ENCODE peak calls at places on chromosomes 2 and 18, in seven cellular contexts. V is IMR-90, U is breast epithelium, H is colonic mucosa, E is SK-N-SH, D is mammary epithelial cell, B is psoas muscle. X is an unnamed sample.

GRCh38 chr18:55592106-55592505 is 4.1 kb upstream of the TCF4 start:
- DNase-seq in V (no peak), H (no peak), E (no peak), U (no peak), B (no peak), D (peak; percentile 16), X (no peak)

GRCh38 chr2:46814160-46814559 is 101.4 kb downstream of the MCFD2 start:
- DNase-seq in H (peak; percentile 52), V (peak; percentile 84), D (no peak), B (peak; percentile 69), U (no peak), E (peak; percentile 5), X (peak; percentile 92)

GRCh38 chr2:162029287-162029901 is 44.6 kb downstream of the DPP4 start:
- DNase-seq in B (peak; percentile 42), E (peak; percentile 9), D (peak; percentile 78), U (no peak), H (no peak), V (peak; percentile 37), X (peak; percentile 44)

GRCh38 chr2:19185061-19185460 is 173.4 kb downstream of the OSR1 start:
- DNase-seq in H (no peak), U (no peak), V (peak; percentile 27), B (no peak), E (no peak), D (no peak), X (no peak)

GRCh38 chr2:153595939-153596338 is 117.4 kb upstream of the RPRM start:
- DNase-seq in U (no peak), E (no peak), H (no peak), V (no peak), D (peak; percentile 14), B (no peak), X (no peak)

GRCh38 chr18:76573325-76574025 is 78.4 kb upstream of the ZNF516 start:
- DNase-seq in E (no peak), B (no peak), H (no peak), V (peak; percentile 80), D (peak; percentile 87), U (no peak), X (no peak)

GRCh38 chr2:46000660-46001059 is 296.5 kb upstream of the EPAS1 start:
- DNase-seq in V (no peak), D (no peak), H (no peak), B (no peak), U (no peak), E (no peak), X (no peak)

GRCh38 chr2:190879474-190880373 is 897 bp upstream of the GLS start:
- DNase-seq in U (no peak), V (no peak), D (no peak), B (no peak), E (no peak), H (no peak), X (no peak)

GRCh38 chr2:43846140-43846793 is 7.5 kb downstream of the ABCG8 start:
- DNase-seq in E (peak; percentile 2), H (no peak), V (no peak), B (no peak), U (no peak), D (no peak), X (no peak)

GRCh38 chr2:37612382-37612781 is 59.1 kb downstream of the CDC42EP3 start:
- DNase-seq in V (no peak), U (no peak), E (no peak), H (no peak), D (no peak), B (no peak), X (no peak)

GRCh38 chr2:30385327-30385726 is 61.7 kb upstream of the LCLAT1 start:
- DNase-seq in B (no peak), U (no peak), V (peak; percentile 63), H (no peak), D (peak; percentile 26), E (no peak), X (no peak)

GRCh38 chr18:34492652-34493051 is 217.4 kb upstream of the DTNA start:
- DNase-seq in H (no peak), V (no peak), D (peak; percentile 9), B (no peak), U (no peak), E (peak; percentile 12), X (no peak)

GRCh38 chr2:230410263-230410662 is 5.7 kb upstream of the SP100 start:
- DNase-seq in V (no peak), D (no peak), E (no peak), B (no peak), U (no peak), H (no peak), X (no peak)

GRCh38 chr2:62485780-62486765 is 19.9 kb downstream of the TMEM17 start:
- DNase-seq in H (no peak), V (peak; percentile 30), E (no peak), B (no peak), D (peak; percentile 55), U (no peak), X (no peak)

GRCh38 chr2:180374502-180375281 is 367.6 kb upstream of the CWC22 start:
- DNase-seq in E (no peak), U (no peak), V (no peak), H (no peak), D (no peak), B (no peak), X (no peak)

GRCh38 chr2:181140414-181140813 is 160.0 kb downstream of the UBE2E3 start:
- DNase-seq in D (no peak), B (no peak), U (no peak), H (no peak), V (no peak), E (no peak), X (no peak)

GRCh38 chr2:204272089-204272488 is 273.2 kb upstream of the PARD3B start:
- DNase-seq in D (no peak), E (no peak), V (no peak), B (no peak), H (no peak), U (no peak), X (no peak)

GRCh38 chr2:241577413-241578122 is 19.0 kb downstream of the BOK start:
- DNase-seq in E (no peak), U (no peak), V (peak; percentile 67), H (no peak), D (no peak), B (no peak), X (no peak)

GRCh38 chr2:135202751-135203150 is 150.7 kb downstream of the RAB3GAP1 start:
- DNase-seq in E (no peak), H (no peak), V (peak; percentile 64), B (no peak), U (no peak), D (no peak), X (no peak)

GRCh38 chr2:183059561-183059960 is 19.0 kb upstream of the DUSP19 start:
- DNase-seq in V (peak; percentile 89), D (peak; percentile 93), E (no peak), U (no peak), H (no peak), B (no peak), X (no peak)

GRCh38 chr2:119469661-119470297 is 38.1 kb downstream of the TMEM37 start:
- DNase-seq in E (no peak), U (no peak), D (no peak), B (no peak), V (no peak), H (no peak), X (no peak)

GRCh38 chr2:203705184-203705583 is 1.3 kb upstream of the CD28 start:
- DNase-seq in H (no peak), B (no peak), U (no peak), V (no peak), D (no peak), E (no peak), X (no peak)

GRCh38 chr2:47301731-47302130 is 101.2 kb upstream of the MSH2 start:
- DNase-seq in U (no peak), E (no peak), V (no peak), B (no peak), H (no peak), D (no peak), X (no peak)

GRCh38 chr2:209771474-209772292 is at the start of gene UNC80:
- DNase-seq in U (peak; percentile 58), D (peak; percentile 60), E (peak; percentile 95), B (peak; percentile 50), H (peak; percentile 23), V (peak; percentile 36), X (peak; percentile 64)

GRCh38 chr18:52340466-52341378 is 725 bp downstream of the DCC start:
- DNase-seq in E (no peak), U (no peak), V (no peak), H (no peak), D (peak; percentile 19), B (no peak), X (no peak)

GRCh38 chr18:75213610-75214009 is 3.0 kb downstream of the TSHZ1 start:
- DNase-seq in B (no peak), V (peak; percentile 36), U (no peak), D (no peak), E (no peak), H (no peak), X (no peak)

GRCh38 chr2:60478660-60479059 is 74.8 kb downstream of the BCL11A start:
- DNase-seq in E (no peak), B (no peak), V (no peak), U (no peak), H (peak; percentile 17), D (no peak), X (no peak)
- H3K4me1 ChIP-seq in E (no peaks in the 10 kb centered on the region), B (no peaks in the 10 kb centered on the region), V (peaks cover 2% of the 10 kb centered on the region), U (peaks cover 11% of the 10 kb centered on the region), H (peaks cover 8% of the 10 kb centered on the region), D (peaks cover 24% of the 10 kb centered on the region), X (peaks cover 8% of the 10 kb centered on the region)

GRCh38 chr2:58047373-58047674 is 718 bp downstream of the VRK2 start:
- DNase-seq in D (no peak), B (no peak), V (no peak), H (no peak), U (no peak), E (no peak), X (no peak)

GRCh38 chr2:58045580-58046334 is 849 bp upstream of the VRK2 start:
- DNase-seq in V (no peak), U (no peak), B (no peak), E (no peak), D (no peak), H (no peak), X (no peak)

GRCh38 chr2:58046585-58047372 is at the start of gene VRK2:
- DNase-seq in V (peak; percentile 87), U (peak; percentile 88), E (peak; percentile 21), H (peak; percentile 93), B (peak; percentile 86), D (peak; percentile 97), X (peak; percentile 86)

GRCh38 chr2:58046335-58046584 is 346 bp upstream of the VRK2 start:
- DNase-seq in U (no peak), V (no peak), E (no peak), B (no peak), D (no peak), H (no peak), X (no peak)

GRCh38 chr2:58047969-58048368 is 1.4 kb downstream of the VRK2 start:
- DNase-seq in V (no peak), H (no peak), E (no peak), D (no peak), U (no peak), B (no peak), X (no peak)
- H3K4me1 ChIP-seq in V (peaks cover 2% of the 10 kb centered on the region), H (peaks cover 4% of the 10 kb centered on the region), E (no peaks in the 10 kb centered on the region), D (peaks cover 11% of the 10 kb centered on the region), U (no peaks in the 10 kb centered on the region), B (peaks cover 13% of the 10 kb centered on the region), X (peaks cover 3% of the 10 kb centered on the region)

GRCh38 chr2:54988612-54989011 is 61.6 kb downstream of the RTN4 start:
- DNase-seq in V (no peak), H (no peak), U (no peak), E (no peak), D (no peak), B (no peak), X (no peak)
- H3K4me1 ChIP-seq in V (peaks cover 9% of the 10 kb centered on the region), H (no peaks in the 10 kb centered on the region), U (peaks cover 6% of the 10 kb centered on the region), E (peaks cover 2% of the 10 kb centered on the region), D (peaks cover 29% of the 10 kb centered on the region), B (peaks cover 82% of the 10 kb centered on the region), X (peaks cover 33% of the 10 kb centered on the region)

GRCh38 chr2:232310189-232310588 is 68.4 kb upstream of the ALPP start:
- DNase-seq in D (no peak), B (no peak), E (no peak), H (no peak), V (no peak), U (no peak), X (no peak)
- H3K4me1 ChIP-seq in D (peaks cover 40% of the 10 kb centered on the region), B (peaks cover 9% of the 10 kb centered on the region), E (no peaks in the 10 kb centered on the region), H (no peaks in the 10 kb centered on the region), V (no peaks in the 10 kb centered on the region), U (peaks cover 12% of the 10 kb centered on the region), X (peaks cover 17% of the 10 kb centered on the region)